ENCODE peak calls at places on chromosome 11, in five cellular contexts. One of them, this sample, is unnamed.

GRCh38 chr11:26696330-26696729 is 25.5 kb downstream of the SLC5A12 start:
- DNase-seq in HCT116: no peak
- DNase-seq in H9: no peak
- DNase-seq in IMR-90: no peak
- DNase-seq in mesenchymal stem cell: no peak
- DNase-seq in this sample: no peak

GRCh38 chr11:8794126-8794525 is 111.5 kb downstream of the RPL27A start:
- DNase-seq in HCT116: no peak
- DNase-seq in H9: no peak
- DNase-seq in IMR-90: no peak
- DNase-seq in mesenchymal stem cell: no peak
- DNase-seq in this sample: no peak

GRCh38 chr11:68956142-68956541 is 24.6 kb downstream of the MRGPRD start:
- DNase-seq in HCT116: no peak
- DNase-seq in H9: peak
- DNase-seq in IMR-90: no peak
- DNase-seq in mesenchymal stem cell: no peak
- DNase-seq in this sample: no peak

GRCh38 chr11:10639350-10639749 is 54.2 kb downstream of the IRAG1 start:
- DNase-seq in HCT116: no peak
- DNase-seq in H9: no peak
- DNase-seq in IMR-90: no peak
- DNase-seq in mesenchymal stem cell: no peak
- DNase-seq in this sample: peak

GRCh38 chr11:35141538-35141937 is 2.6 kb downstream of the CD44 start:
- DNase-seq in HCT116: no peak
- DNase-seq in H9: no peak
- DNase-seq in IMR-90: no peak
- DNase-seq in mesenchymal stem cell: peak
- DNase-seq in this sample: no peak

GRCh38 chr11:70122490-70123198 is 44.5 kb downstream of the ANO1 start:
- DNase-seq in HCT116: no peak
- DNase-seq in H9: no peak
- DNase-seq in IMR-90: no peak
- DNase-seq in mesenchymal stem cell: no peak
- DNase-seq in this sample: no peak

GRCh38 chr11:43278302-43278956 is 33.4 kb upstream of the API5 start:
- DNase-seq in HCT116: peak
- DNase-seq in H9: peak
- DNase-seq in IMR-90: peak
- DNase-seq in mesenchymal stem cell: peak
- DNase-seq in this sample: peak

GRCh38 chr11:46534713-46535112 is 59.1 kb downstream of the AMBRA1 start:
- DNase-seq in HCT116: no peak
- DNase-seq in H9: no peak
- DNase-seq in IMR-90: no peak
- DNase-seq in mesenchymal stem cell: no peak
- DNase-seq in this sample: no peak

GRCh38 chr11:12815931-12816494 is 141.8 kb downstream of the TEAD1 start:
- DNase-seq in HCT116: no peak
- DNase-seq in H9: no peak
- DNase-seq in IMR-90: no peak
- DNase-seq in mesenchymal stem cell: no peak
- DNase-seq in this sample: no peak

GRCh38 chr11:7154881-7155344 is 66.1 kb downstream of the RBMXL2 start:
- DNase-seq in HCT116: no peak
- DNase-seq in H9: no peak
- DNase-seq in IMR-90: no peak
- DNase-seq in mesenchymal stem cell: peak
- DNase-seq in this sample: no peak

GRCh38 chr11:83722392-83722791 is 436.2 kb upstream of the CCDC90B start:
- DNase-seq in HCT116: no peak
- DNase-seq in H9: no peak
- DNase-seq in IMR-90: no peak
- DNase-seq in mesenchymal stem cell: no peak
- DNase-seq in this sample: no peak

GRCh38 chr11:11430431-11430830 is 77.4 kb upstream of the CSNK2A3 start:
- DNase-seq in HCT116: no peak
- DNase-seq in H9: no peak
- DNase-seq in IMR-90: no peak
- DNase-seq in mesenchymal stem cell: no peak
- DNase-seq in this sample: no peak

GRCh38 chr11:89182773-89183172 is 5.1 kb downstream of the TYR start:
- DNase-seq in HCT116: no peak
- DNase-seq in H9: no peak
- DNase-seq in IMR-90: peak
- DNase-seq in mesenchymal stem cell: no peak
- DNase-seq in this sample: peak

GRCh38 chr11:129766858-129767604 is 48.6 kb upstream of the TMEM45B start:
- DNase-seq in HCT116: peak
- DNase-seq in H9: peak
- DNase-seq in IMR-90: peak
- DNase-seq in mesenchymal stem cell: peak
- DNase-seq in this sample: peak

GRCh38 chr11:27012254-27012921 is 18.5 kb downstream of the FIBIN start:
- DNase-seq in HCT116: no peak
- DNase-seq in H9: no peak
- DNase-seq in IMR-90: peak
- DNase-seq in mesenchymal stem cell: peak
- DNase-seq in this sample: peak

GRCh38 chr11:64611961-64612646 is 21.1 kb downstream of the SLC22A12 start:
- DNase-seq in HCT116: no peak
- DNase-seq in H9: no peak
- DNase-seq in IMR-90: no peak
- DNase-seq in mesenchymal stem cell: no peak
- DNase-seq in this sample: no peak

GRCh38 chr11:116170526-116171120 is 602.2 kb downstream of the BUD13 start:
- DNase-seq in HCT116: no peak
- DNase-seq in H9: peak
- DNase-seq in IMR-90: no peak
- DNase-seq in mesenchymal stem cell: no peak
- DNase-seq in this sample: no peak

GRCh38 chr11:96050435-96051182 is 126.7 kb upstream of the MTMR2 start:
- DNase-seq in HCT116: no peak
- DNase-seq in H9: no peak
- DNase-seq in IMR-90: peak
- DNase-seq in mesenchymal stem cell: peak
- DNase-seq in this sample: peak

GRCh38 chr11:73356979-73357739 is 19.0 kb upstream of the RELT start:
- DNase-seq in HCT116: no peak
- DNase-seq in H9: no peak
- DNase-seq in IMR-90: no peak
- DNase-seq in mesenchymal stem cell: no peak
- DNase-seq in this sample: no peak

GRCh38 chr11:133015457-133015856 is 516.8 kb downstream of the OPCML start:
- DNase-seq in HCT116: no peak
- DNase-seq in H9: no peak
- DNase-seq in IMR-90: no peak
- DNase-seq in mesenchymal stem cell: no peak
- DNase-seq in this sample: no peak

GRCh38 chr11:128828350-128828749 is 38.7 kb downstream of the KCNJ1 start:
- DNase-seq in HCT116: no peak
- DNase-seq in H9: no peak
- DNase-seq in IMR-90: peak
- DNase-seq in mesenchymal stem cell: no peak
- DNase-seq in this sample: no peak

GRCh38 chr11:112113539-112114457 is 27.1 kb downstream of the SDHD start:
- DNase-seq in HCT116: peak
- DNase-seq in H9: no peak
- DNase-seq in IMR-90: peak
- DNase-seq in mesenchymal stem cell: peak
- DNase-seq in this sample: peak

GRCh38 chr11:121762820-121763219 is 310.1 kb upstream of the SORL1-AS1 start:
- DNase-seq in HCT116: no peak
- DNase-seq in H9: peak
- DNase-seq in IMR-90: peak
- DNase-seq in mesenchymal stem cell: no peak
- DNase-seq in this sample: peak

GRCh38 chr11:68016161-68016903 is 6.2 kb downstream of the ALDH3B1 start:
- DNase-seq in HCT116: no peak
- DNase-seq in H9: no peak
- DNase-seq in IMR-90: no peak
- DNase-seq in mesenchymal stem cell: peak
- DNase-seq in this sample: no peak

GRCh38 chr11:29432719-29433325 is 584.0 kb downstream of the KCNA4 start:
- DNase-seq in HCT116: peak
- DNase-seq in H9: no peak
- DNase-seq in IMR-90: peak
- DNase-seq in mesenchymal stem cell: peak
- DNase-seq in this sample: peak

GRCh38 chr11:29184939-29185890 is 831.6 kb downstream of the KCNA4 start:
- DNase-seq in HCT116: no peak
- DNase-seq in H9: no peak
- DNase-seq in IMR-90: peak
- DNase-seq in mesenchymal stem cell: peak
- DNase-seq in this sample: peak

GRCh38 chr11:32891657-32892354 is 805 bp upstream of the QSER1 start:
- DNase-seq in HCT116: no peak
- DNase-seq in H9: no peak
- DNase-seq in IMR-90: no peak
- DNase-seq in mesenchymal stem cell: peak
- DNase-seq in this sample: peak

GRCh38 chr11:35324981-35325380 is 94.4 kb downstream of the SLC1A2 start:
- DNase-seq in HCT116: no peak
- DNase-seq in H9: no peak
- DNase-seq in IMR-90: peak
- DNase-seq in mesenchymal stem cell: no peak
- DNase-seq in this sample: no peak

GRCh38 chr11:88435405-88435804 is 97.9 kb upstream of the CTSC start:
- DNase-seq in HCT116: no peak
- DNase-seq in H9: no peak
- DNase-seq in IMR-90: peak
- DNase-seq in mesenchymal stem cell: no peak
- DNase-seq in this sample: peak

GRCh38 chr11:32390712-32391111 is 44.6 kb downstream of the WT1 start:
- DNase-seq in HCT116: no peak
- DNase-seq in H9: no peak
- DNase-seq in IMR-90: no peak
- DNase-seq in mesenchymal stem cell: no peak
- DNase-seq in this sample: no peak

GRCh38 chr11:94194712-94195111 is 66.1 kb downstream of the PANX1 start:
- DNase-seq in HCT116: no peak
- DNase-seq in H9: no peak
- DNase-seq in IMR-90: no peak
- DNase-seq in mesenchymal stem cell: no peak
- DNase-seq in this sample: no peak

GRCh38 chr11:12430351-12430750 is 53.0 kb downstream of the PARVA start:
- DNase-seq in HCT116: no peak
- DNase-seq in H9: no peak
- DNase-seq in IMR-90: peak
- DNase-seq in mesenchymal stem cell: peak
- DNase-seq in this sample: peak

GRCh38 chr11:36249271-36249670 is 40.0 kb downstream of the COMMD9 start:
- DNase-seq in HCT116: no peak
- DNase-seq in H9: no peak
- DNase-seq in IMR-90: peak
- DNase-seq in mesenchymal stem cell: peak
- DNase-seq in this sample: peak

GRCh38 chr11:9219572-9219971 is 45.6 kb downstream of the DENND5A start:
- DNase-seq in HCT116: no peak
- DNase-seq in H9: no peak
- DNase-seq in IMR-90: peak
- DNase-seq in mesenchymal stem cell: peak
- DNase-seq in this sample: peak

GRCh38 chr11:102664001-102664752 is 39.0 kb upstream of the MMP20 start:
- DNase-seq in HCT116: peak
- DNase-seq in H9: peak
- DNase-seq in IMR-90: no peak
- DNase-seq in mesenchymal stem cell: no peak
- DNase-seq in this sample: no peak

GRCh38 chr11:92865352-92865751 is 104.1 kb upstream of the MTNR1B start:
- DNase-seq in HCT116: no peak
- DNase-seq in H9: no peak
- DNase-seq in IMR-90: peak
- DNase-seq in mesenchymal stem cell: peak
- DNase-seq in this sample: peak

GRCh38 chr11:125953401-125953935 is 7.6 kb downstream of the VSIG10L2 start:
- DNase-seq in HCT116: no peak
- DNase-seq in H9: no peak
- DNase-seq in IMR-90: no peak
- DNase-seq in mesenchymal stem cell: no peak
- DNase-seq in this sample: no peak
- H3K27ac ChIP-seq in HCT116: no peak
- H3K27ac ChIP-seq in H9: no peak
- H3K27ac ChIP-seq in IMR-90: no peak
- H3K27ac ChIP-seq in mesenchymal stem cell: no peak
- H3K27ac ChIP-seq in this sample: no peak

GRCh38 chr11:2092464-2092910 is 46.7 kb downstream of the IGF2 start:
- DNase-seq in HCT116: no peak
- DNase-seq in H9: no peak
- DNase-seq in IMR-90: no peak
- DNase-seq in mesenchymal stem cell: no peak
- DNase-seq in this sample: no peak
- H3K4me2 ChIP-seq in HCT116: peak
- H3K4me2 ChIP-seq in H9: no peak
- H3K4me2 ChIP-seq in IMR-90: no peak
- H3K4me2 ChIP-seq in mesenchymal stem cell: no peak
- H3K4me2 ChIP-seq in this sample: no peak

GRCh38 chr11:340539-341512 is 20.2 kb upstream of the IFITM3 start:
- DNase-seq in HCT116: no peak
- DNase-seq in H9: no peak
- DNase-seq in IMR-90: no peak
- DNase-seq in mesenchymal stem cell: no peak
- DNase-seq in this sample: no peak
- H3K27ac ChIP-seq in HCT116: no peak
- H3K27ac ChIP-seq in H9: peak
- H3K27ac ChIP-seq in IMR-90: no peak
- H3K27ac ChIP-seq in mesenchymal stem cell: no peak
- H3K27ac ChIP-seq in this sample: no peak

DNA sequence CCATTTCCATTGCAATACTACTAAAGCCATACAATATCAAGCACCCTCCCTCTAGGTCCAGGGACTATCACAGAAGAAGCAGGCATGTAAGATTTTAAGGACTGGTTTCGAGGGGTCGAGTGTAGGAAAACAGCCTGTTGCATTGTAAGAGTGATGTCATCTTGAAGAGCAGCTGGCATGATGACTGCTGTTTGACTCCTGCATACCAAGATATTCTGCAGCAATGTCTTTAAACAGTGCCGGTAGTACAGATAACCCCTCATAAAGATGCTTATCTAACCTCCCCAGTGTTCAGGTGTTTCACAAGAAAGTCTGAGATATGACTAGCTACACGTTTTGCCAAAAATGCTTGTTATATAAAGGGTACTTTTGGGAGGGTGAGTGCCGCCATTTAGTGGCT is 11.9 kb downstream of the FAM111A start:
- DNase-seq in HCT116: no peak
- DNase-seq in H9: no peak
- DNase-seq in IMR-90: peak
- DNase-seq in mesenchymal stem cell: no peak
- DNase-seq in this sample: no peak
- H3K4me2 ChIP-seq in HCT116: no peak
- H3K4me2 ChIP-seq in H9: no peak
- H3K4me2 ChIP-seq in IMR-90: no peak
- H3K4me2 ChIP-seq in mesenchymal stem cell: no peak
- H3K4me2 ChIP-seq in this sample: no peak